ENCODE peak calls at places on chromosomes 13 and 19, in six cellular contexts. I is AML-193, Q is HAP-1, A is posterior cingulate gyrus, F is left ventricle myocardium inferior, P is NCI-H1092 treated with DMSO at 0.1 percent for 48 hours. X is an unnamed sample.

GRCh38 chr19:3358919-3359849 is 7.2 kb upstream of the NFIC start:
- DNase-seq in A (peak; percentile 65), F (peak; percentile 78), P (peak; percentile 19), I (peak; percentile 15), Q (no peak), X (no peak)

GRCh38 chr19:53158119-53158656 is 665 bp downstream of the ZNF347 start:
- DNase-seq in I (no peak), A (no peak), F (peak; percentile 32), P (peak; percentile 7), Q (no peak), X (peak; percentile 6)

GRCh38 chr19:47427241-47428176 is 8.2 kb upstream of the MEIS3 start:
- DNase-seq in A (peak; percentile 62), I (peak; percentile 32), F (peak; percentile 40), P (peak; percentile 44), Q (peak; percentile 70), X (peak; percentile 39)

GRCh38 chr19:12721656-12722565 is 1.8 kb downstream of the TNPO2 start:
- DNase-seq in Q (no peak), F (peak; percentile 66), A (peak; percentile 39), P (peak; percentile 40), I (no peak), X (peak; percentile 39)

GRCh38 chr13:112487127-112487517 is 100.8 kb downstream of the TUBGCP3 start:
- DNase-seq in A (peak; percentile 26), I (no peak), F (no peak), Q (no peak), P (no peak), X (no peak)

GRCh38 chr19:21934131-21934530 is 76.6 kb downstream of the ZNF208 start:
- DNase-seq in Q (no peak), P (no peak), F (no peak), A (no peak), I (no peak), X (no peak)

GRCh38 chr13:44523176-44524017 is 52.7 kb downstream of the TSC22D1 start:
- DNase-seq in Q (no peak), P (no peak), A (no peak), I (no peak), F (no peak), X (no peak)

GRCh38 chr19:3132971-3133792 is 2.7 kb upstream of the GNA15 start:
- DNase-seq in F (no peak), I (peak; percentile 71), Q (no peak), P (peak; percentile 65), A (peak; percentile 14), X (no peak)

GRCh38 chr13:108828053-108828806 is 198.8 kb downstream of the MYO16 start:
- DNase-seq in F (no peak), Q (no peak), P (no peak), I (no peak), A (no peak), X (no peak)

GRCh38 chr13:109326601-109327000 is 459.8 kb downstream of the IRS2 start:
- DNase-seq in A (no peak), P (no peak), Q (no peak), I (no peak), F (no peak), X (no peak)

GRCh38 chr13:27269114-27269665 is 1.4 kb upstream of the RASL11A start:
- DNase-seq in Q (no peak), A (no peak), I (no peak), F (no peak), P (no peak), X (no peak)

GRCh38 chr13:100542546-100543156 is 45.9 kb downstream of the GGACT start:
- DNase-seq in F (no peak), I (peak; percentile 40), Q (peak; percentile 50), A (no peak), P (peak; percentile 27), X (no peak)

GRCh38 chr13:76300688-76301087 is 585.5 kb downstream of the KCTD12 start:
- DNase-seq in F (no peak), A (no peak), I (no peak), Q (no peak), P (no peak), X (no peak)

GRCh38 chr13:50344717-50345116 is 329.5 kb downstream of the KCNRG start:
- DNase-seq in A (no peak), F (no peak), P (no peak), I (no peak), Q (no peak), X (no peak)

GRCh38 chr13:58051807-58052375 is 420.3 kb downstream of the PCDH17 start:
- DNase-seq in P (no peak), Q (no peak), A (no peak), I (no peak), F (no peak), X (no peak)

GRCh38 chr19:18537431-18537830 is 5.9 kb downstream of the FKBP8 start:
- DNase-seq in A (no peak), I (no peak), F (no peak), P (no peak), Q (no peak), X (no peak)

GRCh38 chr19:55228015-55228391 is 560 bp downstream of the TMEM86B start:
- DNase-seq in A (no peak), F (peak; percentile 57), I (no peak), Q (no peak), P (peak; percentile 16), X (no peak)